ENCODE peak calls at places on chromosome X, in four cellular contexts. S is dermis microvascular lymphatic vessel endothelial cell, O is T-helper 2 cell, X is astrocyte of the spinal cord. F is an unnamed sample.

GRCh38 chrX:55290963-55291362 is 26.2 kb upstream of the PAGE3 start:
- DNase-seq in S (no peak), X (no peak), O (no peak), F (no peak)

GRCh38 chrX:2609431-2610238 is 81.5 kb upstream of the CD99 start:
- DNase-seq in X (peak; percentile 43), O (no peak), S (peak; percentile 37), F (peak; percentile 34)

GRCh38 chrX:105698386-105698785 is 124.0 kb upstream of the NRK start:
- DNase-seq in X (peak; percentile 44), S (no peak), O (no peak), F (peak; percentile 61)

GRCh38 chrX:49164589-49165360 is 2.2 kb downstream of the MAGIX start:
- DNase-seq in X (no peak), S (no peak), O (no peak), F (no peak)

GRCh38 chrX:56221101-56221500 is 11.1 kb upstream of the KLF8 start:
- DNase-seq in S (no peak), O (no peak), X (no peak), F (no peak)

GRCh38 chrX:120315776-120316175 is 4.5 kb upstream of the TMEM255A start:
- DNase-seq in O (no peak), X (no peak), S (no peak), F (no peak)

GRCh38 chrX:39984191-39984956 is 113.4 kb downstream of the BCOR start:
- DNase-seq in S (no peak), X (peak; percentile 45), O (no peak), F (peak; percentile 16)

GRCh38 chrX:85111347-85111746 is 107.7 kb downstream of the APOOL start:
- DNase-seq in O (no peak), S (peak; percentile 11), X (peak; percentile 17), F (peak; percentile 28)

GRCh38 chrX:10512258-10512657 is 108.1 kb downstream of the MID1 start:
- DNase-seq in O (no peak), S (peak; percentile 77), X (peak; percentile 73), F (peak; percentile 39)

GRCh38 chrX:13658602-13659001 is 5.7 kb downstream of the TCEANC start:
- DNase-seq in O (no peak), X (peak; percentile 74), S (peak; percentile 57), F (peak; percentile 73)

GRCh38 chrX:141221611-141222010 is 20.7 kb downstream of the SPANXC start:
- DNase-seq in O (no peak), S (no peak), X (peak; percentile 8), F (no peak)

GRCh38 chrX:96182366-96182765 is 502.3 kb upstream of the DIAPH2 start:
- DNase-seq in O (no peak), S (peak; percentile 43), X (peak; percentile 22), F (peak; percentile 45)

GRCh38 chrX:130728208-130728607 is 174.8 kb downstream of the ENOX2 start:
- DNase-seq in O (no peak), X (peak; percentile 19), S (no peak), F (no peak)

GRCh38 chrX:24332868-24333267 is 19.0 kb upstream of the SUPT20HL2 start:
- DNase-seq in O (no peak), X (no peak), S (no peak), F (no peak)

GRCh38 chrX:113330416-113330815 is 489.8 kb upstream of the AMOT start:
- DNase-seq in O (no peak), S (no peak), X (no peak), F (no peak)

GRCh38 chrX:13381514-13381913 is 61.7 kb upstream of the ATXN3L start:
- DNase-seq in S (no peak), O (no peak), X (no peak), F (peak; percentile 34)

GRCh38 chrX:15564981-15565579 is 35.7 kb downstream of the ACE2 start:
- DNase-seq in S (peak; percentile 86), O (no peak), X (peak; percentile 55), F (peak; percentile 70)

GRCh38 chrX:138847930-138848329 is 136.4 kb upstream of the FGF13 start:
- DNase-seq in O (no peak), S (peak; percentile 9), X (peak; percentile 31), F (peak; percentile 2)

GRCh38 chrX:10722804-10723364 is 102.5 kb upstream of the MID1 start:
- DNase-seq in X (peak; percentile 51), S (peak; percentile 32), O (no peak), F (peak; percentile 78)

GRCh38 chrX:44155126-44155525 is 181.9 kb upstream of the NDP start:
- DNase-seq in S (no peak), X (no peak), O (no peak), F (no peak)

GRCh38 chrX:119417376-119417775 is 18.2 kb downstream of the SLC25A43 start:
- DNase-seq in O (no peak), X (no peak), S (no peak), F (no peak)

GRCh38 chrX:38561951-38562719 is 793 bp downstream of the TSPAN7 start:
- DNase-seq in S (peak; percentile 0), X (no peak), O (no peak), F (no peak)